ENCODE peak calls at places on chromosomes 1 and 21, in four cellular contexts. Z is endothelial cell of umbilical vein; V is activated CD4-positive, alpha-beta T cell treated with anti-CD3 and anti-CD28 coated beads, Interleukin-2, amount 50 U/mL, for 24 hours; B is upper lobe of right lung. U is an unnamed sample.

GRCh38 chr1:28104866-28105467 is 16.6 kb upstream of the EYA3 start:
- DNase-seq in Z (peak), V (no peak), B (no peak), U (peak)

GRCh38 chr1:150720098-150720497 is 597 bp downstream of the HORMAD1 start:
- DNase-seq in Z (no peak), V (no peak), B (no peak), U (no peak)

GRCh38 chr1:67771152-67771551 is 62.1 kb downstream of the GNG12 start:
- DNase-seq in Z (peak), V (no peak), B (no peak), U (no peak)

GRCh38 chr1:88935522-88936222 is 44.3 kb upstream of the GTF2B start:
- DNase-seq in Z (peak), V (no peak), B (no peak), U (no peak)

GRCh38 chr1:58358311-58358710 is 188.2 kb downstream of the OMA1 start:
- DNase-seq in Z (no peak), V (no peak), B (no peak), U (no peak)

GRCh38 chr1:202861420-202862121 is 27.4 kb downstream of the RABIF start:
- DNase-seq in Z (peak), V (no peak), B (peak), U (peak)

GRCh38 chr21:14526816-14527689 is 19.1 kb downstream of the SAMSN1 start:
- DNase-seq in Z (no peak), V (no peak), B (no peak), U (no peak)

GRCh38 chr1:22245100-22245650 is 102.3 kb upstream of the WNT4 start:
- DNase-seq in Z (no peak), V (no peak), B (no peak), U (no peak)

GRCh38 chr1:78101514-78101913 is 55.7 kb downstream of the GIPC2 start:
- DNase-seq in Z (peak), V (no peak), B (no peak), U (no peak)

GRCh38 chr1:27284425-27285287 is 37.3 kb upstream of the TMEM222 start:
- DNase-seq in Z (peak), V (peak), B (peak), U (peak)

GRCh38 chr1:204705888-204706837 is 20.6 kb upstream of the LRRN2 start:
- DNase-seq in Z (no peak), V (no peak), B (no peak), U (no peak)

GRCh38 chr1:175410560-175410959 is 218.0 kb upstream of the KIAA0040 start:
- DNase-seq in Z (no peak), V (no peak), B (no peak), U (no peak)

GRCh38 chr1:207897188-207897587 is 13.7 kb downstream of the CD34 start:
- DNase-seq in Z (peak), V (no peak), B (no peak), U (no peak)

GRCh38 chr1:154608522-154609294 is 722 bp upstream of the ADAR start:
- DNase-seq in Z (peak), V (peak), B (no peak), U (no peak)

GRCh38 chr21:33856893-33857527 is 58.6 kb downstream of the ATP5PO start:
- DNase-seq in Z (no peak), V (no peak), B (peak), U (no peak)

GRCh38 chr21:26007911-26008579 is 162.5 kb downstream of the APP start:
- DNase-seq in Z (no peak), V (no peak), B (no peak), U (no peak)

GRCh38 chr1:24109686-24110475 is 2.1 kb downstream of the MYOM3 start:
- DNase-seq in Z (no peak), V (no peak), B (peak), U (peak)

GRCh38 chr1:2194319-2194897 is at the start of gene FAAP20:
- DNase-seq in Z (no peak), V (no peak), B (no peak), U (no peak)

GRCh38 chr1:53715478-53715877 is 23.5 kb downstream of the GLIS1 start:
- DNase-seq in Z (peak), V (no peak), B (no peak), U (no peak)

GRCh38 chr1:226615876-226616275 is 67.3 kb downstream of the STUM start:
- DNase-seq in Z (no peak), V (no peak), B (no peak), U (no peak)